ENCODE peak calls at places on chromosomes 1 and 21, in seven cellular contexts. Q, G, S, Y, L, I and J are unnamed samples.

GRCh38 chr1:205595435-205595834 is 36.4 kb downstream of the ELK4 start:
- DNase-seq in Q (no peak), G (no peak), I (no peak), Y (no peak), L (no peak), S (no peak), J (no peak)

GRCh38 chr1:19197849-19198248 is 12.2 kb downstream of the UBR4 start:
- DNase-seq in G (no peak), Q (no peak), L (no peak), I (no peak), S (no peak), Y (no peak), J (no peak)

GRCh38 chr1:92485374-92486250 is 1.1 kb downstream of the GFI1 start:
- DNase-seq in Y (no peak), L (no peak), Q (no peak), S (peak), I (no peak), G (no peak), J (no peak)

GRCh38 chr1:27934818-27935549 is at the start of gene SMPDL3B:
- DNase-seq in Y (no peak), I (peak), S (peak), L (no peak), G (peak), Q (no peak), J (no peak)

GRCh38 chr1:41366428-41367101 is 5.3 kb downstream of the FOXO6 start:
- DNase-seq in L (no peak), Y (no peak), I (no peak), G (no peak), S (no peak), Q (no peak), J (no peak)

GRCh38 chr21:41207401-41208388 is 39.7 kb downstream of the BACE2 start:
- DNase-seq in G (peak), L (no peak), S (peak), Y (peak), Q (no peak), I (no peak), J (peak)

GRCh38 chr1:195251900-195252299 is 1356.3 kb downstream of the KCNT2 start:
- DNase-seq in L (no peak), S (no peak), I (no peak), G (no peak), Y (no peak), Q (no peak), J (no peak)

GRCh38 chr1:47229884-47230691 is 1.9 kb downstream of the TAL1 start:
- DNase-seq in Q (no peak), Y (no peak), S (no peak), I (no peak), L (no peak), G (no peak), J (no peak)

GRCh38 chr21:16522512-16522911 is 792.7 kb downstream of the USP25 start:
- DNase-seq in Y (no peak), L (no peak), S (peak), G (no peak), Q (no peak), I (no peak), J (peak)

GRCh38 chr1:65214340-65215027 is 66.5 kb downstream of the AK4 start:
- DNase-seq in L (no peak), Y (no peak), I (no peak), Q (no peak), G (no peak), S (no peak), J (no peak)

GRCh38 chr1:235533476-235534168 is 29.4 kb upstream of the B3GALNT2 start:
- DNase-seq in S (peak), G (no peak), L (no peak), Y (no peak), Q (no peak), I (no peak), J (no peak)

GRCh38 chr1:30855686-30856259 is 52.8 kb downstream of the SDC3 start:
- DNase-seq in L (no peak), I (no peak), Q (no peak), G (no peak), Y (no peak), S (no peak), J (no peak)

GRCh38 chr1:164771568-164772350 is 212.8 kb downstream of the PBX1 start:
- DNase-seq in Y (no peak), L (no peak), G (no peak), Q (no peak), I (peak), S (peak), J (peak)

GRCh38 chr1:33768821-33769220 is 95.1 kb upstream of the HMGB4 start:
- DNase-seq in L (no peak), S (no peak), Q (no peak), G (no peak), I (no peak), Y (no peak), J (no peak)

GRCh38 chr1:78255849-78256248 is 210.1 kb downstream of the GIPC2 start:
- DNase-seq in I (no peak), Q (no peak), Y (no peak), L (no peak), S (no peak), G (no peak), J (peak)

GRCh38 chr1:235938714-235939487 is 72.2 kb upstream of the LYST start:
- DNase-seq in S (no peak), L (no peak), I (no peak), Y (no peak), G (no peak), Q (no peak), J (no peak)

GRCh38 chr1:8154621-8155052 is 128.5 kb upstream of the ERRFI1 start:
- DNase-seq in Q (no peak), S (no peak), I (no peak), G (no peak), L (no peak), Y (no peak), J (peak)

GRCh38 chr21:21111309-21111920 is 113.2 kb downstream of the NCAM2 start:
- DNase-seq in Q (no peak), S (no peak), I (no peak), G (no peak), L (no peak), Y (no peak), J (no peak)

GRCh38 chr1:245298781-245299180 is 144.0 kb downstream of the KIF26B start:
- DNase-seq in Q (no peak), L (peak), Y (peak), G (peak), S (no peak), I (no peak), J (peak)

GRCh38 chr1:151166506-151166956 is 587 bp downstream of the SCNM1 start:
- DNase-seq in L (no peak), S (peak), Y (no peak), G (no peak), I (peak), Q (peak), J (peak)

GRCh38 chr1:26789953-26790352 is 2.2 kb downstream of the PIGV start:
- DNase-seq in L (no peak), I (no peak), S (no peak), Y (no peak), G (no peak), Q (no peak), J (no peak)

GRCh38 chr1:209483691-209484090 is 99.8 kb upstream of the CAMK1G start:
- DNase-seq in Q (no peak), G (no peak), I (no peak), L (no peak), S (peak), Y (no peak), J (no peak)

GRCh38 chr1:232880354-232880753 is 70.1 kb upstream of the NTPCR start:
- DNase-seq in G (no peak), S (peak), I (no peak), L (no peak), Y (no peak), Q (no peak), J (peak)

GRCh38 chr1:29415156-29415830 is 179.0 kb downstream of the PTPRU start:
- DNase-seq in I (no peak), G (no peak), S (no peak), Y (no peak), Q (no peak), L (no peak), J (peak)

GRCh38 chr1:180173952-180174351 is 19.3 kb downstream of the QSOX1 start:
- DNase-seq in L (no peak), Q (no peak), G (no peak), I (no peak), S (peak), Y (peak), J (peak)

GRCh38 chr1:32981003-32981909 is 16.6 kb upstream of the RNF19B start:
- DNase-seq in Y (peak), G (peak), L (no peak), S (peak), I (peak), Q (no peak), J (peak)

GRCh38 chr1:216887032-216887431 is 163.8 kb upstream of the ESRRG start:
- DNase-seq in L (no peak), S (no peak), Q (no peak), G (no peak), I (no peak), Y (no peak), J (no peak)